ENCODE peak calls at places on chromosomes 11 and 22, in ten cellular contexts. One of them, this sample, is unnamed.

GRCh38 chr11:1640076-1640946 is 10.7 kb downstream of the KRTAP5-5 start:
- DNase-seq in endothelial cell of umbilical vein: no peak
- DNase-seq in effector memory CD4-positive, alpha-beta T cell: no peak
- DNase-seq in right lobe of liver: peak
- DNase-seq in NCI-H510A treated with DMSO at 0.1 percent for 48 hours: no peak
- DNase-seq in effector memory CD8-positive, alpha-beta T cell: peak
- DNase-seq in caudate nucleus: no peak
- DNase-seq in HFFc6: no peak
- DNase-seq in stimulated activated CD8-positive, alpha-beta memory T cell treated with anti-CD3 and anti-CD28 coated beads, Interleukin-12 subunit alpha, Interleukin-12 subunit beta, amount 100 ng/mL, for 4 hours: no peak
- DNase-seq in dermis microvascular lymphatic vessel endothelial cell: no peak
- DNase-seq in this sample: peak

GRCh38 chr22:38317237-38317994 is at the start of gene CSNK1E:
- DNase-seq in effector memory CD4-positive, alpha-beta T cell: peak
- DNase-seq in HFFc6: no peak
- DNase-seq in dermis microvascular lymphatic vessel endothelial cell: no peak
- DNase-seq in NCI-H510A treated with DMSO at 0.1 percent for 48 hours: peak
- DNase-seq in endothelial cell of umbilical vein: peak
- DNase-seq in right lobe of liver: peak
- DNase-seq in caudate nucleus: peak
- DNase-seq in stimulated activated CD8-positive, alpha-beta memory T cell treated with anti-CD3 and anti-CD28 coated beads, Interleukin-12 subunit alpha, Interleukin-12 subunit beta, amount 100 ng/mL, for 4 hours: peak
- DNase-seq in effector memory CD8-positive, alpha-beta T cell: peak
- DNase-seq in this sample: peak

GRCh38 chr11:120719348-120719747 is 207.8 kb downstream of the GRIK4 start:
- DNase-seq in NCI-H510A treated with DMSO at 0.1 percent for 48 hours: no peak
- DNase-seq in endothelial cell of umbilical vein: no peak
- DNase-seq in HFFc6: peak
- DNase-seq in effector memory CD4-positive, alpha-beta T cell: no peak
- DNase-seq in effector memory CD8-positive, alpha-beta T cell: no peak
- DNase-seq in caudate nucleus: no peak
- DNase-seq in right lobe of liver: no peak
- DNase-seq in stimulated activated CD8-positive, alpha-beta memory T cell treated with anti-CD3 and anti-CD28 coated beads, Interleukin-12 subunit alpha, Interleukin-12 subunit beta, amount 100 ng/mL, for 4 hours: no peak
- DNase-seq in dermis microvascular lymphatic vessel endothelial cell: no peak
- DNase-seq in this sample: no peak

GRCh38 chr11:12497431-12497830 is 120.1 kb downstream of the PARVA start:
- DNase-seq in effector memory CD4-positive, alpha-beta T cell: no peak
- DNase-seq in right lobe of liver: no peak
- DNase-seq in effector memory CD8-positive, alpha-beta T cell: no peak
- DNase-seq in caudate nucleus: no peak
- DNase-seq in endothelial cell of umbilical vein: no peak
- DNase-seq in dermis microvascular lymphatic vessel endothelial cell: no peak
- DNase-seq in stimulated activated CD8-positive, alpha-beta memory T cell treated with anti-CD3 and anti-CD28 coated beads, Interleukin-12 subunit alpha, Interleukin-12 subunit beta, amount 100 ng/mL, for 4 hours: no peak
- DNase-seq in HFFc6: no peak
- DNase-seq in NCI-H510A treated with DMSO at 0.1 percent for 48 hours: no peak
- DNase-seq in this sample: no peak

GRCh38 chr11:65291613-65292012 is 23.1 kb upstream of the CDC42EP2 start:
- DNase-seq in effector memory CD4-positive, alpha-beta T cell: no peak
- DNase-seq in dermis microvascular lymphatic vessel endothelial cell: no peak
- DNase-seq in HFFc6: peak
- DNase-seq in effector memory CD8-positive, alpha-beta T cell: no peak
- DNase-seq in stimulated activated CD8-positive, alpha-beta memory T cell treated with anti-CD3 and anti-CD28 coated beads, Interleukin-12 subunit alpha, Interleukin-12 subunit beta, amount 100 ng/mL, for 4 hours: no peak
- DNase-seq in endothelial cell of umbilical vein: peak
- DNase-seq in right lobe of liver: no peak
- DNase-seq in caudate nucleus: peak
- DNase-seq in NCI-H510A treated with DMSO at 0.1 percent for 48 hours: no peak
- DNase-seq in this sample: no peak

GRCh38 chr11:32316232-32316631 is 119.1 kb downstream of the WT1 start:
- DNase-seq in effector memory CD4-positive, alpha-beta T cell: no peak
- DNase-seq in HFFc6: no peak
- DNase-seq in right lobe of liver: no peak
- DNase-seq in endothelial cell of umbilical vein: no peak
- DNase-seq in stimulated activated CD8-positive, alpha-beta memory T cell treated with anti-CD3 and anti-CD28 coated beads, Interleukin-12 subunit alpha, Interleukin-12 subunit beta, amount 100 ng/mL, for 4 hours: no peak
- DNase-seq in NCI-H510A treated with DMSO at 0.1 percent for 48 hours: no peak
- DNase-seq in dermis microvascular lymphatic vessel endothelial cell: no peak
- DNase-seq in caudate nucleus: no peak
- DNase-seq in effector memory CD8-positive, alpha-beta T cell: no peak
- DNase-seq in this sample: no peak

GRCh38 chr22:21026783-21027692 is 5.3 kb downstream of the SLC7A4 start:
- DNase-seq in NCI-H510A treated with DMSO at 0.1 percent for 48 hours: no peak
- DNase-seq in effector memory CD8-positive, alpha-beta T cell: no peak
- DNase-seq in HFFc6: peak
- DNase-seq in caudate nucleus: no peak
- DNase-seq in dermis microvascular lymphatic vessel endothelial cell: no peak
- DNase-seq in endothelial cell of umbilical vein: no peak
- DNase-seq in right lobe of liver: no peak
- DNase-seq in stimulated activated CD8-positive, alpha-beta memory T cell treated with anti-CD3 and anti-CD28 coated beads, Interleukin-12 subunit alpha, Interleukin-12 subunit beta, amount 100 ng/mL, for 4 hours: no peak
- DNase-seq in effector memory CD4-positive, alpha-beta T cell: no peak
- DNase-seq in this sample: no peak

GRCh38 chr22:32619614-32620426 is 145.2 kb downstream of the FBXO7 start:
- DNase-seq in effector memory CD4-positive, alpha-beta T cell: no peak
- DNase-seq in effector memory CD8-positive, alpha-beta T cell: no peak
- DNase-seq in HFFc6: peak
- DNase-seq in right lobe of liver: no peak
- DNase-seq in dermis microvascular lymphatic vessel endothelial cell: no peak
- DNase-seq in stimulated activated CD8-positive, alpha-beta memory T cell treated with anti-CD3 and anti-CD28 coated beads, Interleukin-12 subunit alpha, Interleukin-12 subunit beta, amount 100 ng/mL, for 4 hours: no peak
- DNase-seq in NCI-H510A treated with DMSO at 0.1 percent for 48 hours: no peak
- DNase-seq in caudate nucleus: no peak
- DNase-seq in endothelial cell of umbilical vein: no peak
- DNase-seq in this sample: no peak

GRCh38 chr22:40385041-40385782 is 14.8 kb downstream of the SGSM3 start:
- DNase-seq in right lobe of liver: no peak
- DNase-seq in effector memory CD4-positive, alpha-beta T cell: no peak
- DNase-seq in NCI-H510A treated with DMSO at 0.1 percent for 48 hours: no peak
- DNase-seq in endothelial cell of umbilical vein: no peak
- DNase-seq in HFFc6: no peak
- DNase-seq in effector memory CD8-positive, alpha-beta T cell: no peak
- DNase-seq in stimulated activated CD8-positive, alpha-beta memory T cell treated with anti-CD3 and anti-CD28 coated beads, Interleukin-12 subunit alpha, Interleukin-12 subunit beta, amount 100 ng/mL, for 4 hours: no peak
- DNase-seq in dermis microvascular lymphatic vessel endothelial cell: no peak
- DNase-seq in caudate nucleus: no peak
- DNase-seq in this sample: no peak